ENCODE peak calls at places on chromosome 2, in seven cellular contexts. O, I, C, W, Q, E and R are unnamed samples.

GRCh38 chr2:74415762-74416395 is 5.5 kb downstream of the C2orf81 start:
- DNase-seq in C (no peak), O (no peak), W (no peak), I (no peak), E (no peak), Q (peak), R (no peak)

GRCh38 chr2:6081542-6081872 is 389.3 kb downstream of the SOX11 start:
- DNase-seq in O (no peak), I (no peak), Q (no peak), E (no peak), C (no peak), W (no peak), R (no peak)

GRCh38 chr2:233059797-233060499 is at the start of gene INPP5D:
- DNase-seq in I (no peak), C (peak), Q (no peak), W (no peak), E (no peak), O (peak), R (no peak)

GRCh38 chr2:159131882-159132281 is 154.6 kb downstream of the WDSUB1 start:
- DNase-seq in E (no peak), C (no peak), Q (no peak), I (peak), W (no peak), O (no peak), R (no peak)

GRCh38 chr2:233976690-233977294 is 59.6 kb downstream of the TRPM8 start:
- DNase-seq in O (peak), C (peak), E (no peak), I (peak), W (peak), Q (peak), R (peak)

GRCh38 chr2:198314559-198315153 is 510.3 kb downstream of the PLCL1 start:
- DNase-seq in C (peak), W (peak), Q (no peak), E (no peak), I (peak), O (peak), R (peak)

GRCh38 chr2:218834685-218835084 is 3.1 kb upstream of the PRKAG3 start:
- DNase-seq in W (no peak), I (no peak), O (no peak), C (no peak), Q (no peak), E (no peak), R (no peak)

GRCh38 chr2:33223851-33224250 is 252.6 kb upstream of the RASGRP3 start:
- DNase-seq in E (no peak), O (no peak), W (no peak), C (no peak), I (no peak), Q (no peak), R (no peak)

GRCh38 chr2:180033993-180034894 is 27.1 kb upstream of the CWC22 start:
- DNase-seq in I (no peak), E (no peak), O (no peak), W (no peak), Q (no peak), C (peak), R (no peak)

GRCh38 chr2:56647997-56648396 is 464.2 kb downstream of the CCDC85A start:
- DNase-seq in W (no peak), I (no peak), C (no peak), Q (no peak), E (no peak), O (no peak), R (no peak)

GRCh38 chr2:168450171-168450570 is 5.9 kb upstream of the CERS6 start:
- DNase-seq in C (no peak), W (no peak), Q (no peak), O (no peak), I (no peak), E (no peak), R (no peak)

GRCh38 chr2:237294509-237294908 is 119.5 kb downstream of the COL6A3 start:
- DNase-seq in W (no peak), Q (no peak), E (no peak), I (no peak), C (no peak), O (no peak), R (no peak)

GRCh38 chr2:60641866-60642788 is 88.7 kb upstream of the BCL11A start:
- DNase-seq in W (no peak), Q (peak), E (no peak), C (peak), I (peak), O (peak), R (peak)

GRCh38 chr2:7191927-7192326 is 274.7 kb downstream of the RNF144A start:
- DNase-seq in O (peak), Q (no peak), C (no peak), W (no peak), E (no peak), I (no peak), R (no peak)

GRCh38 chr2:18993756-18994155 is 364.7 kb downstream of the OSR1 start:
- DNase-seq in C (no peak), E (no peak), Q (no peak), W (no peak), O (no peak), I (no peak), R (no peak)

GRCh38 chr2:47033102-47033880 is 117.7 kb upstream of the MCFD2 start:
- DNase-seq in O (peak), I (no peak), Q (peak), W (no peak), C (no peak), E (no peak), R (no peak)
- TF ChIP-seq SIN3A in O (no peak), I (no peak), Q (no peak), W (no peak), C (no peak), E (no peak), R (no peak)

GRCh38 chr2:64700133-64700809 is 46.6 kb upstream of the SERTAD2 start:
- DNase-seq in Q (no peak), I (no peak), E (no peak), C (no peak), W (peak), O (no peak), R (no peak)

GRCh38 chr2:64698668-64699444 is 45.1 kb upstream of the SERTAD2 start:
- DNase-seq in O (peak), Q (no peak), W (peak), C (no peak), I (peak), E (no peak), R (no peak)

GRCh38 chr2:64698068-64698645 is 44.4 kb upstream of the SERTAD2 start:
- DNase-seq in E (no peak), W (no peak), O (no peak), Q (no peak), I (no peak), C (no peak), R (no peak)

GRCh38 chr2:64697286-64698023 is 43.7 kb upstream of the SERTAD2 start:
- DNase-seq in O (no peak), Q (no peak), I (no peak), E (no peak), C (no peak), W (no peak), R (no peak)

GRCh38 chr2:64699712-64700111 is 46.0 kb upstream of the SERTAD2 start:
- DNase-seq in E (no peak), Q (no peak), O (no peak), W (peak), I (no peak), C (peak), R (no peak)
- TF ChIP-seq CTCF in E (peak), Q (no peak), O (no peak), W (peak), I (no peak), C (no peak), R (no peak)

GRCh38 chr2:223811757-223812156 is 25.6 kb downstream of the AP1S3 start:
- DNase-seq in I (no peak), C (no peak), W (no peak), Q (no peak), E (no peak), O (no peak), R (no peak)

GRCh38 chr2:223819891-223820290 is 17.5 kb downstream of the AP1S3 start:
- DNase-seq in W (no peak), O (no peak), C (no peak), Q (no peak), I (no peak), E (no peak), R (no peak)

GRCh38 chr2:223815186-223815883 is 22.0 kb downstream of the AP1S3 start:
- DNase-seq in O (peak), W (no peak), Q (peak), I (peak), C (no peak), E (no peak), R (peak)

GRCh38 chr2:223813329-223813728 is 24.1 kb downstream of the AP1S3 start:
- DNase-seq in I (no peak), C (no peak), W (no peak), O (no peak), Q (no peak), E (no peak), R (no peak)

GRCh38 chr2:223815884-223816570 is 21.4 kb downstream of the AP1S3 start:
- DNase-seq in Q (no peak), I (peak), E (no peak), W (no peak), C (no peak), O (no peak), R (no peak)
- TF ChIP-seq POLR2AphosphoS5 in Q (no peak), I (peak), E (no peak), W (no peak), C (no peak), O (no peak), R (no peak)

GRCh38 chr2:38076250-38076709 is 329 bp upstream of the CYP1B1 start:
- DNase-seq in Q (peak), W (no peak), I (peak), C (no peak), E (peak), O (no peak), R (no peak)
- TF ChIP-seq SIN3A in Q (no peak), W (no peak), I (no peak), C (no peak), E (no peak), O (no peak), R (peak)

DNA sequence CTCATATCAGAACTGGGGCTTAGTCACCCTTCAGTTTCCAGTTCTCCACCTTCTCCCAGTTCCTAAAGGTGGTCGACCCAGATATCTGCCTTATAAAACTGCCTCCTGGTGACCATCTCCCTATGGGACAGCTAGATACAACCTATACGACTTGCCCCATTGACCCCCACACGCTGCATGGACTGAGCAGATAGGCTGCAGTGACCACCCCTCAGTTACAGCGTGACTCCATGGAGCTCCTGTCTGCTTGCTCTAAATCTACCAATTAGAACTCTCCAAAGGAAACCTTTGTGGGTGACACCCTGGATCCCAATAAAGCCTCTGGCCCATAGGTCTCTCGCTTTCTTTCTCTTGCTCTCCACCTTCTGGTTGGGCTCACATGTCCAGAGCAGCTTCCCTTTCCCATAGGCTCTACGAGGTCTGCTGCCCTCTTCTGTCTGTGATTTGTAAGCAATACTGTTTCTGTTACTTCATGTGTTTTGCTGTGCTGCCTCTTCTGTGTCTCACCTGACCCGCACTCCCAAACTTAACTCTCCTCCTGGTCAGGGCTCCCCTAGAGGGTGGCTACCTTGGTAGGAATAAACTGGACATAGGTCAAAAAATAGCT is 971.3 kb upstream of the FAM98A start:
- DNase-seq in W (no peak), O (peak), I (no peak), Q (peak), E (no peak), C (no peak), R (no peak)
- TF ChIP-seq CTCF in W (peak), O (peak), I (no peak), Q (peak), E (peak), C (no peak), R (peak)

DNA sequence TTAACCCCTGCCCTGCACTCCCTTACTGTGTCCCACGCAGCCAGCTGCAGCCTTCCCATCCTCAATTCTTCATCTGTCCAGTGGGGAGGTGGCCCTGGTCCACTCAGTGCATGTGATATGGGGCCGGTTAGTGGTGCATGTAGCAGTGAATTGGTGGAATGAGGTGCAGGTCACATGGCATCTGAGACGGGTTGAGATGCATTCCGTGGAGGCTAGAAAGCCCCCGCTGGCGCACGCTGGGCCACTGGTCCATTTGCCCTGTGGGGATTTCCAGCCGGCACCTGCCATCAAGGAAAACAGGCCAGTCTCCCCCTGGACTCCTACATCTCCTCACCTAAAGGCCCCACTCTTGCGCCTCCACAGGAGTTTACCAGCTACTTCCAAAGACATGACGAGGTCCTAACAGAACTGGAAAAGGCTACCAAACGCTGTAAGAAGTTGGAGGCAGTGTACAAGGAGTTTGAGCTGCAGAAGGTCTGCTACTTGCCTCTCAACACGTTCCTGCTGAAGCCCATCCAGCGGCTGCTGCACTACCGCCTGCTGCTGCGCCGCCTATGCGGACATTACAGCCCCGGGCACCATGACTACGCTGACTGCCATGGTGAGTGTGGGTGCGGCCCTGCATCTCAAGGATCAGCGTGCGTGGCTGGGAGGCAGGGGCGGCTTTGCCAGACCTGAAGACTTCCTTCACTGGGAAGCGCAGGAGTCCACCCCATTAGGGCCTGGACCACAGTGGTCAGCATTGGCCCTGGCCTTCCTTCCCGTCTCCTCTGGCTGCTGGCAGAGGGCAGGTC is 40.4 kb downstream of the STK25 start:
- DNase-seq in E (no peak), W (no peak), I (no peak), Q (no peak), O (no peak), C (no peak), R (no peak)
- TF ChIP-seq POLR2AphosphoS5 in E (no peak), W (no peak), I (no peak), Q (no peak), O (no peak), C (no peak), R (no peak)